ENCODE peak calls at places on chromosome 4, in eight cellular contexts. H is heart left ventricle, D is right lobe of liver, E is prostate gland, I is A549, R is IMR-90, C is testis, M is breast epithelium. B is an unnamed sample. For H3K4me1, the result is how much of the 10 kb centered on the place peaks cover.

GRCh38 chr4:126628933-126629332 is 1003.8 kb upstream of the INTU start:
- DNase-seq in H (no peak), D (no peak), E (no peak), I (no peak), R (no peak), C (no peak), M (no peak), B (no peak)

GRCh38 chr4:137278431-137278830 is 253.9 kb downstream of the PCDH18 start:
- DNase-seq in H (no peak), D (no peak), E (no peak), I (no peak), R (no peak), C (no peak), M (no peak), B (no peak)

GRCh38 chr4:56641494-56642051 is 39.5 kb downstream of the HOPX start:
- DNase-seq in H (no peak), D (no peak), E (no peak), I (peak), R (peak), C (no peak), M (no peak), B (no peak)

GRCh38 chr4:187268940-187269339 is 545.3 kb upstream of the FAT1 start:
- DNase-seq in H (no peak), D (no peak), E (no peak), I (no peak), R (peak), C (no peak), M (no peak), B (no peak)

GRCh38 chr4:306551-306961 is 1.3 kb upstream of the ZNF732 start:
- DNase-seq in H (no peak), D (no peak), E (no peak), I (no peak), R (no peak), C (no peak), M (no peak), B (no peak)

GRCh38 chr4:107253090-107253489 is 217.0 kb upstream of the DKK2 start:
- DNase-seq in H (no peak), D (no peak), E (no peak), I (no peak), R (no peak), C (no peak), M (no peak), B (no peak)

GRCh38 chr4:95129708-95130343 is 372.1 kb downstream of the BMPR1B start:
- DNase-seq in H (peak), D (no peak), E (peak), I (peak), R (peak), C (no peak), M (no peak), B (no peak)

GRCh38 chr4:94970650-94971049 is 212.9 kb downstream of the BMPR1B start:
- DNase-seq in H (no peak), D (no peak), E (no peak), I (no peak), R (no peak), C (no peak), M (no peak), B (no peak)

GRCh38 chr4:11700751-11701226 is 272.1 kb upstream of the HS3ST1 start:
- DNase-seq in H (no peak), D (no peak), E (no peak), I (no peak), R (peak), C (no peak), M (no peak), B (no peak)

GRCh38 chr4:1644906-1645657 is 39.0 kb downstream of the FAM53A start:
- DNase-seq in H (peak), D (no peak), E (peak), I (no peak), R (no peak), C (no peak), M (no peak), B (peak)

GRCh38 chr4:87853108-87853507 is 20.3 kb downstream of the MEPE start:
- DNase-seq in H (no peak), D (no peak), E (no peak), I (peak), R (peak), C (no peak), M (no peak), B (no peak)

GRCh38 chr4:164977243-164978164 is at the start of gene TRIM61:
- DNase-seq in H (peak), D (peak), E (no peak), I (no peak), R (peak), C (peak), M (no peak), B (no peak)

GRCh38 chr4:116733368-116733767 is 352.0 kb downstream of the TRAM1L1 start:
- DNase-seq in H (no peak), D (no peak), E (no peak), I (no peak), R (no peak), C (no peak), M (no peak), B (no peak)

DNA sequence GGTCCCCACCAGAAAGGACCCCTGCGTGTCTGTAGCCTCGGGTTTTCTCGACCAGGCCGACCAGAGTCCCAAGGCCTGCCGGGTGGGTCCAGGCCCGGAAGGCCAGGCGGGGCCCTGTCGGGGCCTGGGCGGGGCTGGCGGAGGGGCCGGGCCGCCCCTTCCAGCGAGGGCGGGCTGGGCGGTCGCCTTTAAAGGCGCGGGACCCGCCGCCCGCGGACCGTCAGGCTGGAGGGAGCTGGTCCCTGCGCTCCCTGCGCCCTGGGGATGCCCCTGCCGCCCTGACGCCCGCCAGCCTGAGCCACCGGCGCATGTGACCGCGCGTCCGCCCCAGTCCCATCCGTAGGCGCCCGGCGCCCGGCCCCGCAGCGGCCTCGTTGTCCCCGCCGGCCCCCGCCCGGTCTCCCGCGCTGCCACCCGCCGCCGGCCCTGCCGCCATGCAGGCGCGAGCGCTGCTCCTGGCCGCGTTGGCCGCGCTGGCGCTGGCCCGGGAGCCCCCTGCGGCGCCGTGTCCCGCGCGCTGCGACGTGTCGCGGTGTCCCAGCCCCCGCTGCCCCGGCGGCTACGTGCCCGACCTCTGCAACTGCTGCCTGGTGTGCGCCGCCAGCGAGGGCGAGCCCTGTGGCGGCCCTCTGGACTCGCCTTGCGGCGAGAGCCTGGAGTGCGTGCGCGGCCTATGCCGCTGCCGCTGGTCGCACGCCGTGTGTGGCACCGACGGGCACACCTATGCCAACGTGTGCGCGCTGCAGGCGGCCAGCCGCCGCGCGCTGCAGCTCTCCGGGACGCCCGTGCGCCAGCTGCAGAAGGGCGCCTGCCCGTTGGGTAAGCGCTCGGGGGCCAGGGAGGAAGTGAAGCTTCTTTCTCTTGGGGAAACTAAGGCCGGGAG is at the start of gene HTRA3:
- DNase-seq in H (peak), D (peak), E (no peak), I (no peak), R (peak), C (peak), M (no peak), B (peak)
- TF ChIP-seq POLR2A in H (peak), D (peak), E (no peak), I (peak), R (peak), C (no peak), M (no peak), B (no peak)

DNA sequence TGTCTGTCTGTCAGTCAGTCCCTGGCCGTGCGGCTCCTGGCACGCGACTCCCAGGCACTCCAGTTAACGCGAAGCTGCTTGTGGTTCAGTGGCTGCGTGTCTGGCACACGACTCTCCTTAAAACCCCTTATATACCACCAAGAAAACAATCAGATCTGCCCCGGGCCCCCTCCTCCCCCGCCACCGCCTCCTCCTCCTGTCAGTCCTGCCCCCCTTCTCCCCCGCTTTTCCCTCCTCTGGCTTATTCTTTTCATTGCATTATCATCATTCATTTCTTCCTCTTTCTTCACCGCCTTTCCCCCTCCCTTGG is at the start of gene NEUROG2:
- DNase-seq in H (no peak), D (no peak), E (no peak), I (no peak), R (no peak), C (no peak), M (no peak), B (no peak)
- H3K4me1 ChIP-seq in H (under half), D (under half), E (under half), I (under half), R (under half), C (under half), M (under half), B (under half)

GRCh38 chr4:67499799-67500198 is 45.5 kb downstream of the CENPC start:
- DNase-seq in H (no peak), D (no peak), E (no peak), I (no peak), R (no peak), C (no peak), M (no peak), B (no peak)

DNA sequence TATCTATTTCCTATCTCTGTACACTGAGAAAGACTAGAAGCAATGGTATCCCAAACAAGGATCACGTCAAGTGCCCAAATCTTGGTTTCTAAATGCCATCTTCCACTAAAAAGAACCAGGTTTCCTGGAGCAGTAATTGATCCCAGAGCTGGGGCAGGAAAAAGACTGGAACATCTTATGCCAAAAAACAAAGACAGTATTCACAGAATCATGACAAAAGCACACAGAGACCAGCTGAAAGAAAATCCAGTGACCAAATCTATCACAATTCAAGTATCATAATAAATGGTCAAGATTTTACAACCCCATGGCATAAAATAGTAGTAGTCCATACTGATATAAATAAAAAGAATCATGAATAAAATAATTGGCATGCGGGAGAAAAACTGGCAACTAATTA is 44.9 kb downstream of the CENPC start:
- DNase-seq in H (no peak), D (no peak), E (no peak), I (no peak), R (no peak), C (no peak), M (no peak), B (no peak)
- H3K27ac ChIP-seq in H (no peak), D (no peak), E (no peak), I (no peak), R (no peak), C (no peak), M (no peak), B (no peak)

DNA sequence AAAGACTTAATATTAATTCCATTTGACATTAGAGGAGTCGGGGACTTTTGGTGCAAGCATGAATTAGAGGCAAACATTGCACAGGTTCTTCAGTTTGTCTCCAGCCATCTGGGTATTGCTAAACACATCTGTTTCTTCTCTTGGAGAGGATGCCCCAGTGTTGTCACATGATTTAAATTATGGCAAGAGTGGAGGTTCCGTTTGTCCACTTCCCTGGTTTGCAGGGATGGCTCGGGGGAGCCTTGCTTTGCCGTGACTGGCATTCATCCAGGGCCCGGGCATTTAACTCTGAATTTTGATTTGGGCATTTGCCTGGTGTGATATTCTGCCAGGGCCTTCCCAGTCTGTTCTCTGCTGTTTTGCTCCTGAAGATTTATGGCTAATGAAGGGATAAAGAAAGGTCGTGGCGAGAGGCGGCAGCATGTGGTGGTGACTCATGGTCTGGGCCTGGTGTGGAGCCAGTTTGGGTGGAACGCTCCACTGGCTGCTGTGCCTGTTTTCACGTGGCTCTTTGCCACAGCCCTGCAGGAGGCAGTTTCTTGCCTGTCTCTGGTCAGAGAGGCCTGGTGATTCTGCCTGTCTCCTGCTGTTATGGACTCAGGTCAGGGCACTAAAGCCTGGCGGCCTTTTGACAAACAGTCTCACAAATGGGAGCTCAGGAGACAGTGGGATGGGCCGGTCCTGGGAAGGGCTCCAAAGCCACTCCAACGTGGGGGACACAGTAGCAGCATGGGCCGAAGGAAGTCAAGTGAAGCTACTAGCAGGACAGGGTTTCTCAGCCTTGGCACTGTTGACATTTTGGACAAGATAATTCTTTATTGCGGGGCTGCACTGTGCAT is 99.4 kb upstream of the PGRMC2 start:
- DNase-seq in H (peak), D (peak), E (peak), I (peak), R (peak), C (peak), M (peak), B (peak)
- TF ChIP-seq POLR2A in H (no peak), D (no peak), E (no peak), I (no peak), R (peak), C (no peak), M (no peak), B (no peak)

GRCh38 chr4:38675167-38676121 is 11.4 kb downstream of the KLF3 start:
- DNase-seq in H (peak), D (peak), E (peak), I (peak), R (peak), C (peak), M (peak), B (peak)
- H3K4me1 ChIP-seq in H (half or more), D (under half), E (under half), I (half or more), R (under half), C (half or more), M (under half), B (half or more)

DNA sequence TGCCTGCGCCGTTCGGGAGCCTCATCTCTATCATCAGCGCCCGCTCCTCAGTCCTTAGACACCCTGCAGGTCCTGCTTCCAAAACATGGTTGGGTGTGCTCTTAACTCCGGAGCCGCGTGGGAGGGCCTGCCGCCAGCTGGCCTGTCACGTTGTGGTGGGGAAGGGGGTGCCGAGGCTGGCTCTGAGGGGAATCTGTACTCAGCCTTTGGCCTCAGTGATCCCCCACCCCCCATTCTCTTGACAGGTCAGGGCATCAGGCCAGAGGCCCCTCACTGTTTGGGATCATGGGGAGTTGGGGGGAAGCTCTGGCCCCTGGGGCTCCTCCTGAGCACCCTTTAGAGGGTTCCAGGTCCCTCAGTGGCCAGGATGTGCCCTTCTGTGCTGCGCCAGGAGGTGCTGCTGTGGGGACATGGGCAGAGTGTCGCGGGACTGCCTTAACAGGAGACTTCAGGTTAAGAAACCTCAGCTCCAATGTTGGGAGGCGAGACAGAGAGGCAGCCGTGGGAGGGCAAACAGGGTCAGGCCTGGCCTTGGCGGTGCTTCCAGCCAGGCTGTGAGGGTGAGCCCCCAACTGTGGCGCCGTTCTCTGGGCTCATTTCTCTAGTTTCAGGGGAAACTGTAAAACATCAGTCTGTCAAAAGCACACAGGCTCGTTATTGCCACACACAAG is 33.5 kb downstream of the TRMT44 start:
- DNase-seq in H (no peak), D (no peak), E (no peak), I (no peak), R (no peak), C (no peak), M (no peak), B (no peak)
- H3K27ac ChIP-seq in H (no peak), D (no peak), E (no peak), I (no peak), R (no peak), C (peak), M (peak), B (peak)

DNA sequence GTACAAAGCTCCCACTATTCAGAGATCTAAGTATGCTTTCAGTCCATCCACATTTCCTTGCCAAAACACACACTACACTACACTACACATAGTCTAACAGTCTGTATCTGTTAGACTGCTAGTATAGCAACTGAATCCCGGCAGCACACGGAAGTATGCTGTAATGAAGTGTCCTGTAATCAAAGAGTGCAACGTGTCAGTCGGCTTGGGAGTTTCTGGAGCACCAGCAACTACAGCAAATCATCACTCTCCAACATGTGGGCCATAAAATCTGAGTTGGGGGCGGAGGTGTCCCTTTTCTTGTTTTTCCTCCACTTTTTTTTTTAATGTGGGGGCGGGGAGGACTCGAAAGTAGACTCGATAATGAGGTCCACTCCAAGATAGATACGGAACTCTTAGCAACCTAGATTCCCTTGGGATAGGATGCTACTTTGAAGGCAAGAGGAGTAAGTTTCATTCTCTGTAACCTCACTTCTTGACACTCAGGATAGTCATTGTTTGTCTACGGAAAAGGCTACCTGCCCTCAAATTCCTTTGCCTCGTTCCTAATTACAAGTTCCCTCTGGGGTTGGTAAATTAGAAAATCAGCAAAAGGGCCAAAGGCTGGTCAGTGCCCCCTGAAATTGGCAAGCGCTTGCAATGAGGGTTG is 722 bp downstream of the SLC10A7 start:
- DNase-seq in H (peak), D (peak), E (peak), I (peak), R (peak), C (peak), M (no peak), B (no peak)
- TF ChIP-seq POLR2A in H (no peak), D (peak), E (no peak), I (no peak), R (peak), C (no peak), M (no peak), B (no peak)

DNA sequence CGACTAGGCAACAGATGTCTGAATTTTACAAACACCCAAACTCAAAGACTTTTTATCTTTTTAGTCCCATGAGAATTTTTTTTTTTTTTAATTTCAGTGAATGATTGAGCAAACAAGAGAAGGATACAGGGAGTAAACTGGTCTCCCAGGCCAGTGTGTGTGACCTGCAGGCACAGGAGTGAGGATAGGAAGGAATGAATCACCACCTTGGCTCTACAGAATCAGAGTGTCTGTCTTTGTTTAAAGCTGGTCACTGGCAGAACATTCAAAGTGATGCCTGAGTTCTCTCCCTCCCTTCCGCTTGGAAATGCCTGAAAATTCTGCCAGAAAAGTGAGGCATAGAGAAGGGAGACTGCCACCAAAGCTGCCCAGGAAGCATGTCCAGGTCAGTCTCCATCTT is 69.5 kb downstream of the PARM1 start:
- DNase-seq in H (no peak), D (no peak), E (no peak), I (no peak), R (no peak), C (no peak), M (no peak), B (no peak)
- H3K4me1 ChIP-seq in H (under half), D (under half), E (under half), I (under half), R (under half), C (under half), M (under half), B (under half)

B was measured in sigmoid colon.